ENCODE peak calls at places on chromosomes 11 and 22, in four cellular contexts. One of them, this sample, is unnamed.
A peak's percentile ranks its signal among the peaks of the same experiment; 100 is the strongest.

GRCh38 chr11:68980776-68981065 is at the start of gene MRGPRD:
- DNase-seq in uterus: no peak
- DNase-seq in pancreas: no peak
- DNase-seq in right lobe of liver: no peak
- DNase-seq in this sample: no peak

GRCh38 chr11:2759228-2760195 is 59.7 kb upstream of the KCNQ1OT1 start:
- DNase-seq in uterus: no peak
- DNase-seq in pancreas: no peak
- DNase-seq in right lobe of liver: peak; percentile 10
- DNase-seq in this sample: no peak

GRCh38 chr22:22378446-22379415 is 129.8 kb downstream of the ZNF280B start:
- DNase-seq in uterus: no peak
- DNase-seq in pancreas: no peak
- DNase-seq in right lobe of liver: no peak
- DNase-seq in this sample: no peak

GRCh38 chr11:124737638-124738293 is 2.0 kb upstream of the NRGN start:
- DNase-seq in uterus: no peak
- DNase-seq in pancreas: no peak
- DNase-seq in right lobe of liver: no peak
- DNase-seq in this sample: no peak

GRCh38 chr11:74257934-74258553 is 53.4 kb downstream of the P4HA3 start:
- DNase-seq in uterus: peak; percentile 38
- DNase-seq in pancreas: peak; percentile 31
- DNase-seq in right lobe of liver: no peak
- DNase-seq in this sample: peak; percentile 50

GRCh38 chr22:37352481-37352880 is 70.2 kb downstream of the CYTH4 start:
- DNase-seq in uterus: no peak
- DNase-seq in pancreas: no peak
- DNase-seq in right lobe of liver: no peak
- DNase-seq in this sample: no peak

GRCh38 chr11:118791015-118791960 is at the start of gene DDX6:
- DNase-seq in uterus: peak; percentile 88
- DNase-seq in pancreas: peak; percentile 92
- DNase-seq in right lobe of liver: peak; percentile 94
- DNase-seq in this sample: peak; percentile 92

GRCh38 chr11:47886096-47886495 is 37.9 kb upstream of the NUP160 start:
- DNase-seq in uterus: peak; percentile 21
- DNase-seq in pancreas: no peak
- DNase-seq in right lobe of liver: no peak
- DNase-seq in this sample: peak; percentile 15

GRCh38 chr11:42598341-42598740 is 713.5 kb upstream of the API5 start:
- DNase-seq in uterus: no peak
- DNase-seq in pancreas: no peak
- DNase-seq in right lobe of liver: no peak
- DNase-seq in this sample: no peak

GRCh38 chr11:824292-824880 is 3.3 kb upstream of the CRACR2B start:
- DNase-seq in uterus: no peak
- DNase-seq in pancreas: peak; percentile 90
- DNase-seq in right lobe of liver: no peak
- DNase-seq in this sample: no peak
- H3K4me1 ChIP-seq in uterus: peaks cover 34% of the 10 kb centered on the region
- H3K4me1 ChIP-seq in pancreas: peaks cover 40% of the 10 kb centered on the region
- H3K4me1 ChIP-seq in right lobe of liver: peaks cover 66% of the 10 kb centered on the region
- H3K4me1 ChIP-seq in this sample: peaks cover 60% of the 10 kb centered on the region

DNA sequence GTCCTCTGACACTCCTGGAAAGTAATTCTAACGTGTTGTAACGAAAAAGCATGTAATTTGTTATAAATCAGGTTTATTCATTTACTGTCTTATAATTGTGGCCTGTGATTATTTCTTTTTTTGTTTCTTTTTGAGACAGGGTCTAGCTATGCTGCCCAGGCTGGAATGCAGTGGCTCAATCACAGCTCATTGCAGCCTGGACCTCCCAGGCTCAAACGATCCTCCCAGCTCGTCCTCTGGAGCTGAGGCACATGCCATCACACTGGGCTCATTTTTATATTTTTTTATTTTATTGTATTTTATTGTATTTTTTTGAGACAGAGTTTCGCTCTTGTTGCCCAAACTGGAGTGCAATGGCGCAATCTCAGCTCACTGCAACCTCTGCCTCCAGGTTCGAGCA is 15.9 kb downstream of the DENND5A start:
- DNase-seq in uterus: no peak
- DNase-seq in pancreas: no peak
- DNase-seq in right lobe of liver: no peak
- DNase-seq in this sample: no peak
- H3K27ac ChIP-seq in uterus: no peak overlapping the region
- H3K27ac ChIP-seq in pancreas: no peak overlapping the region
- H3K27ac ChIP-seq in right lobe of liver: no peak overlapping the region
- H3K27ac ChIP-seq in this sample: no peak overlapping the region

GRCh38 chr11:134223836-134224709 is at the start of the genes NCAPD3 and VPS26B:
- DNase-seq in uterus: peak; percentile 96
- DNase-seq in pancreas: peak; percentile 95
- DNase-seq in right lobe of liver: peak; percentile 97
- DNase-seq in this sample: peak; percentile 97
- H3K4me1 ChIP-seq in uterus: peaks cover 9% of the 10 kb centered on the region
- H3K4me1 ChIP-seq in pancreas: no peaks in the 10 kb centered on the region
- H3K4me1 ChIP-seq in right lobe of liver: peaks cover 21% of the 10 kb centered on the region
- H3K4me1 ChIP-seq in this sample: peaks cover 6% of the 10 kb centered on the region

DNA sequence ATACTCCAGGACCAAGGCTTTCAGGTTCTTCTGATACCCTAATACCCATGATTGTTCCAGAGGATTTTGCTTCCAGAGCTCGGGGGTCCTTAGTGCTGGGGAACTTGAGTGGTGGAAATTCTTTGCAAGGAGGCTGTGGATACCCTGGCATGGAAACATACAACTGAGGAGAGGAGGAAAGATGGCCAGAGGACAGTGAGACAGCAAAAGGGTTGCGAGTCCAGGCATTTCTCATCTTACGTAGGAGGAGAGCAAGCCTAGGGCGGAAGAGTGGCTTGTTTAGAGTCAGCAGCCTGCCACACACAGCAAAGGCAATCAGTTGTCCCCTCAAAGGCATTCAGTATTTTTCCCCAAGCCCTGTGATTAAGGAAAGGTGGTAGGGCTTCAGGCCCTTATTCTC is 73.5 kb downstream of the ADM start:
- DNase-seq in uterus: no peak
- DNase-seq in pancreas: no peak
- DNase-seq in right lobe of liver: no peak
- DNase-seq in this sample: no peak
- H3K27ac ChIP-seq in uterus: no peak overlapping the region
- H3K27ac ChIP-seq in pancreas: no peak overlapping the region
- H3K27ac ChIP-seq in right lobe of liver: no peak overlapping the region
- H3K27ac ChIP-seq in this sample: no peak overlapping the region

DNA sequence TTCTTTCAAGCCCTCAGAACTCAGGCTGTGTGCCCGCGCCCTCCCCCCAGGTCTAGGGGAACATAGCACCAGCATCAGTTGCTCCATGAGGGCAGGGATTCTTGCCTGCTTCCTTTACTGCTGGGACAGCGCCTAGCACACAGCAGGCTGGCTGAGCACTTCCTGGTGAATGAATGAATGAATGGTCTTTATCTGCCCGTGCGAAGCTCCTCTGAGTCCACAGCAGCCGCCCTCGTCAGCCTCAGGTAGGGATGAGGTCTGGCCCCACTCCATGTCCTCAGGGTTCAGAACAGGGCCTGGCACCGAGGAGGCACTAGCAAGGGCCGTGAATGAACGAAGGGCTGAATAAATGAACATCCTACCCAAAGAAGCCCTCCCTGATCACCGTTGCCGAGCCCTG is 27.3 kb downstream of the ARRB1 start:
- DNase-seq in uterus: no peak
- DNase-seq in pancreas: no peak
- DNase-seq in right lobe of liver: no peak
- DNase-seq in this sample: no peak
- H3K4me1 ChIP-seq in uterus: peaks cover 5% of the 10 kb centered on the region
- H3K4me1 ChIP-seq in pancreas: peaks cover 45% of the 10 kb centered on the region
- H3K4me1 ChIP-seq in right lobe of liver: peaks cover 20% of the 10 kb centered on the region
- H3K4me1 ChIP-seq in this sample: peaks cover 14% of the 10 kb centered on the region

DNA sequence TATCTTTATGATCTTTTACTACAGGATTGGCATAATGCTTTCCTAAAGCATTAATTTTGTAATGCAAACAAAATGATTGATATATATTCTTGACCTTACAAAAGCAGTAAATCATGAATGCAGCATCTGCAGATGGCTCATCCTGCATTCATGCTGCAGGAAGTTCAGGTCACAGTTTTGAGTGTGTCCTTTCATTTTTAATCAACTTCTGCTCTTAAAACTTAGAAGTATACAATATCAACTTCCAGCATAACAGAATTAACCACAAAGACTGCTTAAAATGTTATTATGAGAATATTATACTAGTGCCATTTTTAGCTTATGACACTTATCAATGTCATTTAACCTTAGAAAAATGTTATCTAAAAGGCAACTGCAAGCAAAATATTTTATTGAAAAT is 54.0 kb downstream of the SLC36A4 start:
- DNase-seq in uterus: no peak
- DNase-seq in pancreas: no peak
- DNase-seq in right lobe of liver: no peak
- DNase-seq in this sample: no peak
- H3K27ac ChIP-seq in uterus: no peak overlapping the region
- H3K27ac ChIP-seq in pancreas: no peak overlapping the region
- H3K27ac ChIP-seq in right lobe of liver: no peak overlapping the region
- H3K27ac ChIP-seq in this sample: no peak overlapping the region

DNA sequence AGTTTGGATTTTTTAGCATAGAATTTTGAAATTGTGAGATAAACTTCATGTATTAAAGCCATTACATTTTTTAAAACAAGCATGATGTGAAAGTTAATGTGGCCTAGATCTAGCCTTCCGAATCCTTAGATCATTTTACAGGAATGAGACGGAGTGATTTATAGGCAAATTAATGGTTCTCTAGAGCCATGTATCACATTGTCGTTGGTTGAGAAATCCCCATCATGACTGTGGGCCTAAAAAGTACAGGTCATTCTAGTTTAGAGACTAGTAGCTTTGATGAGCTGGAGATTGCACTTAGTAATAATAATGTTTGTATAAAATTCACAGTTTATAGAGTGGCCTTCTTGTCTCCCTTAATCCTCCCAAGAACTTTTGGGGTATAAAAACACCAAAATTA is 7.1 kb downstream of the EWSR1 start:
- DNase-seq in uterus: no peak
- DNase-seq in pancreas: no peak
- DNase-seq in right lobe of liver: no peak
- DNase-seq in this sample: no peak
- H3K4me1 ChIP-seq in uterus: peaks cover 8% of the 10 kb centered on the region
- H3K4me1 ChIP-seq in pancreas: peaks cover 57% of the 10 kb centered on the region
- H3K4me1 ChIP-seq in right lobe of liver: peaks cover 61% of the 10 kb centered on the region
- H3K4me1 ChIP-seq in this sample: peaks cover 31% of the 10 kb centered on the region

This sample was measured in heart right ventricle.